ENCODE peak calls at places on chromosomes 11 and 22, in five cellular contexts. One of them, this sample, is unnamed.

GRCh38 chr11:9208726-9209501 is 56.2 kb downstream of the DENND5A start:
- DNase-seq in NCI-H345: no peak
- DNase-seq in left ventricle myocardium superior: no peak
- DNase-seq in NCI-H2029: no peak
- DNase-seq in body of pancreas: no peak
- DNase-seq in this sample: no peak

GRCh38 chr11:130588471-130588870 is 140.0 kb downstream of the ADAMTS15 start:
- DNase-seq in NCI-H2029: no peak
- DNase-seq in body of pancreas: no peak
- DNase-seq in NCI-H345: no peak
- DNase-seq in left ventricle myocardium superior: no peak
- DNase-seq in this sample: no peak

GRCh38 chr11:117903505-117904382 is 25.5 kb downstream of the TMPRSS13 start:
- DNase-seq in NCI-H2029: no peak
- DNase-seq in body of pancreas: no peak
- DNase-seq in NCI-H345: peak
- DNase-seq in left ventricle myocardium superior: no peak
- DNase-seq in this sample: no peak

GRCh38 chr11:96260526-96260925 is 82.5 kb downstream of the MAML2 start:
- DNase-seq in NCI-H2029: no peak
- DNase-seq in NCI-H345: no peak
- DNase-seq in left ventricle myocardium superior: no peak
- DNase-seq in body of pancreas: no peak
- DNase-seq in this sample: no peak

GRCh38 chr22:30047364-30047738 is 32.9 kb upstream of the HORMAD2 start:
- DNase-seq in left ventricle myocardium superior: no peak
- DNase-seq in body of pancreas: no peak
- DNase-seq in NCI-H345: no peak
- DNase-seq in NCI-H2029: peak
- DNase-seq in this sample: peak

GRCh38 chr22:37496651-37497599 is 10.7 kb upstream of the MFNG start:
- DNase-seq in body of pancreas: no peak
- DNase-seq in NCI-H345: no peak
- DNase-seq in NCI-H2029: no peak
- DNase-seq in left ventricle myocardium superior: no peak
- DNase-seq in this sample: no peak

GRCh38 chr22:19980766-19981165 is 35.9 kb downstream of the ARVCF start:
- DNase-seq in body of pancreas: no peak
- DNase-seq in left ventricle myocardium superior: peak
- DNase-seq in NCI-H2029: no peak
- DNase-seq in NCI-H345: no peak
- DNase-seq in this sample: no peak

GRCh38 chr11:13776134-13776815 is 107.8 kb downstream of the FAR1 start:
- DNase-seq in NCI-H2029: peak
- DNase-seq in left ventricle myocardium superior: no peak
- DNase-seq in body of pancreas: no peak
- DNase-seq in NCI-H345: peak
- DNase-seq in this sample: no peak

GRCh38 chr11:71947498-71947897 is 18.7 kb downstream of the RNF121 start:
- DNase-seq in left ventricle myocardium superior: no peak
- DNase-seq in body of pancreas: no peak
- DNase-seq in NCI-H2029: no peak
- DNase-seq in NCI-H345: no peak
- DNase-seq in this sample: peak

GRCh38 chr11:86990520-86990919 is 35.3 kb upstream of the FZD4 start:
- DNase-seq in NCI-H345: no peak
- DNase-seq in body of pancreas: no peak
- DNase-seq in left ventricle myocardium superior: no peak
- DNase-seq in NCI-H2029: no peak
- DNase-seq in this sample: no peak

GRCh38 chr11:84420261-84420660 is 1134.1 kb upstream of the CCDC90B start:
- DNase-seq in body of pancreas: no peak
- DNase-seq in left ventricle myocardium superior: no peak
- DNase-seq in NCI-H2029: no peak
- DNase-seq in NCI-H345: no peak
- DNase-seq in this sample: no peak

GRCh38 chr11:11461473-11461872 is 108.4 kb upstream of the CSNK2A3 start:
- DNase-seq in left ventricle myocardium superior: peak
- DNase-seq in NCI-H2029: no peak
- DNase-seq in NCI-H345: no peak
- DNase-seq in body of pancreas: no peak
- DNase-seq in this sample: no peak

GRCh38 chr11:69264486-69264885 is 29.5 kb upstream of the MYEOV start:
- DNase-seq in NCI-H2029: no peak
- DNase-seq in left ventricle myocardium superior: no peak
- DNase-seq in body of pancreas: no peak
- DNase-seq in NCI-H345: no peak
- DNase-seq in this sample: no peak

GRCh38 chr22:37010976-37011375 is 8.3 kb downstream of the TST start:
- DNase-seq in NCI-H2029: no peak
- DNase-seq in body of pancreas: no peak
- DNase-seq in NCI-H345: no peak
- DNase-seq in left ventricle myocardium superior: no peak
- DNase-seq in this sample: peak

GRCh38 chr22:49322231-49322630 is 505.4 kb downstream of the BRD1 start:
- DNase-seq in left ventricle myocardium superior: no peak
- DNase-seq in NCI-H2029: no peak
- DNase-seq in body of pancreas: no peak
- DNase-seq in NCI-H345: no peak
- DNase-seq in this sample: no peak

This sample was measured in small intestine.